ENCODE peak calls at places on chromosomes 2 and 18, in ten cellular contexts. Q, B, M, X, D, E, I, T, F and R are unnamed samples.

GRCh38 chr2:118913805-118914645 is 28.0 kb upstream of the MARCO start:
- DNase-seq in Q (no peak), B (no peak), M (peak; percentile 16), X (peak; percentile 52), D (peak; percentile 53), E (peak; percentile 1), I (no peak), T (peak; percentile 77), F (no peak), R (peak; percentile 57)

GRCh38 chr18:59514193-59514592 is 155.1 kb upstream of the LMAN1 start:
- DNase-seq in Q (no peak), B (no peak), M (no peak), X (peak; percentile 73), D (no peak), E (peak; percentile 98), I (peak; percentile 38), T (no peak), F (no peak), R (no peak)

GRCh38 chr2:237551071-237551574 is 15.3 kb upstream of the PRLH start:
- DNase-seq in Q (no peak), B (no peak), M (no peak), X (no peak), D (no peak), E (no peak), I (no peak), T (no peak), F (no peak), R (no peak)

GRCh38 chr2:68936462-68936861 is 16.2 kb downstream of the GKN2 start:
- DNase-seq in Q (no peak), B (no peak), M (no peak), X (peak; percentile 27), D (peak; percentile 28), E (peak; percentile 65), I (no peak), T (peak; percentile 61), F (no peak), R (no peak)

GRCh38 chr2:231590614-231591013 is 2.0 kb upstream of the TEX44 start:
- DNase-seq in Q (no peak), B (no peak), M (no peak), X (no peak), D (no peak), E (no peak), I (no peak), T (no peak), F (no peak), R (no peak)

GRCh38 chr2:10257036-10257435 is 45.7 kb upstream of the HPCAL1 start:
- DNase-seq in Q (no peak), B (no peak), M (no peak), X (no peak), D (no peak), E (no peak), I (no peak), T (no peak), F (no peak), R (no peak)

GRCh38 chr2:216974321-216975302 is 114.7 kb upstream of the TNP1 start:
- DNase-seq in Q (no peak), B (no peak), M (no peak), X (no peak), D (no peak), E (no peak), I (no peak), T (no peak), F (no peak), R (no peak)

GRCh38 chr2:238518127-238518827 is 91.5 kb downstream of the ASB1 start:
- DNase-seq in Q (no peak), B (no peak), M (no peak), X (peak; percentile 99), D (peak; percentile 83), E (peak; percentile 35), I (no peak), T (no peak), F (no peak), R (no peak)

GRCh38 chr2:45040786-45041185 is 31.5 kb upstream of the SIX2 start:
- DNase-seq in Q (no peak), B (no peak), M (no peak), X (no peak), D (no peak), E (no peak), I (no peak), T (no peak), F (no peak), R (no peak)

GRCh38 chr18:31329787-31330438 is 12.0 kb downstream of the DSG1 start:
- DNase-seq in Q (no peak), B (no peak), M (no peak), X (no peak), D (no peak), E (no peak), I (no peak), T (no peak), F (no peak), R (no peak)